ENCODE peak calls at places on chromosomes 5 and 9, in nine cellular contexts. V is activated naive CD8-positive, alpha-beta T cell treated with anti-CD3 and anti-CD28 coated beads, Interleukin-2, amount 10 ng/mL, durations not matched to agents 7 days and 5 days; G is EL; U is neural crest cell; N is germinal center; P is B cell; Z is SJSA1; T is heart left ventricle; X is activated CD4-positive, alpha-beta T cell treated with anti-CD3 and anti-CD28 coated beads, Interleukin-2, amount 50 U/mL, for 24 hours. A is an unnamed sample.

GRCh38 chr5:119366537-119366874 is 10.7 kb downstream of the TNFAIP8 start:
- DNase-seq in U (no peak), Z (no peak), P (no peak), T (no peak), V (no peak), N (no peak), G (no peak), X (no peak), A (no peak)

GRCh38 chr5:122458278-122458872 is 146.3 kb downstream of the SNCAIP start:
- DNase-seq in N (peak; percentile 22), P (no peak), U (no peak), X (no peak), V (no peak), Z (peak; percentile 24), G (peak; percentile 22), T (no peak), A (peak; percentile 24)

GRCh38 chr5:14486486-14486885 is 95.1 kb upstream of the OTULINL start:
- DNase-seq in G (no peak), P (no peak), U (no peak), T (no peak), V (no peak), X (no peak), N (no peak), Z (no peak), A (peak; percentile 17)

GRCh38 chr5:180315762-180316212 is 23.9 kb upstream of the MAPK9 start:
- DNase-seq in X (peak; percentile 72), V (peak; percentile 81), U (peak; percentile 70), T (peak; percentile 44), N (peak; percentile 70), Z (peak; percentile 42), G (peak; percentile 44), P (peak; percentile 82), A (peak; percentile 80)

GRCh38 chr9:114829686-114830085 is 23.8 kb upstream of the TNFSF15 start:
- DNase-seq in P (no peak), T (no peak), Z (no peak), N (no peak), X (no peak), U (no peak), G (no peak), V (no peak), A (no peak)

GRCh38 chr5:87403409-87403808 is 9.3 kb downstream of the CCNH start:
- DNase-seq in G (no peak), T (no peak), U (no peak), X (no peak), V (no peak), Z (no peak), P (no peak), N (no peak), A (no peak)

GRCh38 chr5:139422307-139422893 is 16.9 kb downstream of the DNAJC18 start:
- DNase-seq in N (peak; percentile 79), U (peak; percentile 48), G (peak; percentile 72), V (no peak), T (no peak), X (peak; percentile 60), Z (peak; percentile 69), P (peak; percentile 60), A (peak; percentile 85)

GRCh38 chr5:141547488-141547887 is 58.6 kb downstream of the PCDHGC5 start:
- DNase-seq in U (no peak), N (no peak), G (no peak), P (no peak), V (no peak), X (no peak), Z (no peak), T (no peak), A (no peak)

GRCh38 chr5:90680831-90681420 is 122.3 kb downstream of the ADGRV1 start:
- DNase-seq in U (no peak), X (no peak), G (no peak), T (no peak), N (no peak), P (no peak), Z (no peak), V (no peak), A (no peak)

GRCh38 chr5:103918668-103919367 is 356.2 kb upstream of the NUDT12 start:
- DNase-seq in T (no peak), G (peak; percentile 77), U (no peak), X (no peak), V (no peak), P (no peak), N (no peak), Z (no peak), A (no peak)

GRCh38 chr5:115343855-115344254 is 47.4 kb upstream of the CCDC112 start:
- DNase-seq in V (no peak), X (no peak), T (no peak), Z (peak; percentile 55), P (no peak), G (peak; percentile 56), N (no peak), U (no peak), A (no peak)

GRCh38 chr5:177455036-177455660 is 8.5 kb downstream of the PRR7 start:
- DNase-seq in P (peak; percentile 95), U (peak; percentile 84), N (peak; percentile 91), G (peak; percentile 75), X (peak; percentile 87), V (peak; percentile 97), Z (peak; percentile 87), T (peak; percentile 77), A (peak; percentile 89)

GRCh38 chr9:107481035-107481434 is 8.5 kb downstream of the KLF4 start:
- DNase-seq in T (no peak), U (no peak), N (no peak), V (no peak), Z (no peak), X (no peak), P (no peak), G (no peak), A (no peak)

GRCh38 chr5:132103380-132103951 is 29.9 kb downstream of the CSF2 start:
- DNase-seq in V (peak; percentile 60), X (peak; percentile 75), G (peak; percentile 95), Z (peak; percentile 94), P (peak; percentile 71), T (peak; percentile 80), U (no peak), N (peak; percentile 77), A (peak; percentile 77)

GRCh38 chr9:6351757-6352156 is 23.6 kb downstream of the TPD52L3 start:
- DNase-seq in G (no peak), U (no peak), Z (no peak), V (no peak), N (no peak), T (no peak), X (no peak), P (no peak), A (no peak)

GRCh38 chr5:531749-532315 is 7.6 kb upstream of the SLC9A3 start:
- DNase-seq in P (no peak), V (no peak), X (no peak), G (no peak), N (no peak), T (no peak), Z (no peak), U (no peak), A (no peak)

GRCh38 chr5:14156611-14157493 is 13.7 kb downstream of the TRIO start:
- DNase-seq in X (no peak), V (no peak), U (no peak), G (peak; percentile 98), Z (peak; percentile 96), N (no peak), P (no peak), T (peak; percentile 57), A (peak; percentile 64)

GRCh38 chr9:87148391-87149237 is 201.3 kb upstream of the GAS1 start:
- DNase-seq in Z (peak; percentile 38), N (no peak), P (no peak), V (no peak), T (peak; percentile 89), U (peak; percentile 52), X (no peak), G (peak; percentile 85), A (no peak)

GRCh38 chr9:134626576-134627416 is 14.8 kb upstream of the COL5A1 start:
- DNase-seq in Z (no peak), P (peak; percentile 19), V (no peak), G (peak; percentile 92), X (no peak), T (no peak), N (no peak), U (no peak), A (no peak)

GRCh38 chr5:51279983-51280382 is 103.3 kb upstream of the ISL1 start:
- DNase-seq in T (no peak), X (no peak), N (no peak), U (no peak), Z (no peak), V (no peak), P (no peak), G (no peak), A (no peak)

GRCh38 chr9:5939530-5939929 is 48.8 kb downstream of the MLANA start:
- DNase-seq in P (no peak), T (no peak), Z (no peak), X (no peak), U (no peak), V (no peak), G (no peak), N (no peak), A (no peak)

GRCh38 chr5:127492854-127493738 is 24.3 kb upstream of the PRRC1 start:
- DNase-seq in T (no peak), U (no peak), P (peak; percentile 18), V (no peak), Z (peak; percentile 84), X (no peak), N (peak; percentile 16), G (peak; percentile 48), A (peak; percentile 25)

GRCh38 chr9:6910032-6910431 is 152.3 kb downstream of the KDM4C start:
- DNase-seq in U (no peak), X (no peak), N (no peak), T (no peak), P (no peak), Z (no peak), V (no peak), G (peak; percentile 27), A (peak; percentile 22)

GRCh38 chr5:68433921-68434879 is 218.6 kb downstream of the PIK3R1 start:
- DNase-seq in Z (peak; percentile 95), V (peak; percentile 82), X (peak; percentile 95), N (peak; percentile 81), G (peak; percentile 99), T (peak; percentile 88), P (peak; percentile 64), U (no peak), A (peak; percentile 91)

GRCh38 chr5:32767948-32768427 is 56.9 kb downstream of the NPR3 start:
- DNase-seq in Z (peak; percentile 57), N (no peak), T (no peak), U (no peak), P (no peak), G (peak; percentile 98), X (no peak), V (no peak), A (no peak)

GRCh38 chr5:67437905-67438845 is 241.6 kb upstream of the CD180 start:
- DNase-seq in T (no peak), U (no peak), P (no peak), X (no peak), G (no peak), Z (no peak), N (no peak), V (no peak), A (no peak)

GRCh38 chr5:57834829-57835554 is 352.4 kb upstream of the ACTBL2 start:
- DNase-seq in G (peak; percentile 34), N (no peak), U (no peak), P (no peak), X (no peak), Z (peak; percentile 60), V (no peak), T (no peak), A (no peak)

GRCh38 chr9:5072871-5073270 is 87.8 kb downstream of the JAK2 start:
- DNase-seq in T (no peak), N (no peak), Z (no peak), X (no peak), V (no peak), G (no peak), P (no peak), U (no peak), A (no peak)

GRCh38 chr5:146475190-146475801 is 28.2 kb downstream of the TCERG1 start:
- DNase-seq in U (no peak), Z (no peak), G (no peak), X (no peak), V (no peak), P (no peak), N (no peak), T (no peak), A (no peak)

A was measured in GM10248.